ENCODE peak calls at places on chromosomes 1 and 21, in five cellular contexts. C is HEK293T; J is stimulated activated CD4-positive, alpha-beta T cell treated with anti-CD3 and anti-CD28 coated beads, TNF-alpha, amount 100 ng/mL, for 4 hours; I is NCI-H460; L is PC-9. V is an unnamed sample.

GRCh38 chr1:168947039-168947438 is 159.5 kb upstream of the ATP1B1 start:
- DNase-seq in C (no peak), J (no peak), I (no peak), L (no peak), V (no peak)

GRCh38 chr1:220370041-220370700 is 97.9 kb upstream of the RAB3GAP2 start:
- DNase-seq in C (peak), J (no peak), I (no peak), L (peak), V (peak)

GRCh38 chr1:206887701-206888100 is 9.5 kb upstream of the IL24 start:
- DNase-seq in C (no peak), J (no peak), I (no peak), L (no peak), V (no peak)

GRCh38 chr1:226401407-226402303 is 6.2 kb downstream of the PARP1 start:
- DNase-seq in C (no peak), J (no peak), I (no peak), L (no peak), V (no peak)

GRCh38 chr21:32494946-32495703 is 82.6 kb downstream of the EVA1C start:
- DNase-seq in C (no peak), J (no peak), I (no peak), L (peak), V (no peak)

GRCh38 chr1:234212764-234213406 is 160.4 kb upstream of the COA6 start:
- DNase-seq in C (peak), J (peak), I (peak), L (peak), V (no peak)

GRCh38 chr1:115647000-115647399 is 5.2 kb downstream of the VANGL1 start:
- DNase-seq in C (no peak), J (no peak), I (no peak), L (no peak), V (no peak)

GRCh38 chr1:63906053-63906704 is 132.4 kb downstream of the ROR1 start:
- DNase-seq in C (no peak), J (no peak), I (no peak), L (no peak), V (no peak)

GRCh38 chr1:61318319-61319125 is 236.2 kb downstream of the NFIA start:
- DNase-seq in C (peak), J (no peak), I (no peak), L (no peak), V (peak)

GRCh38 chr1:16076003-16076870 is 2.8 kb upstream of the FAM131C start:
- DNase-seq in C (no peak), J (no peak), I (peak), L (peak), V (no peak)

GRCh38 chr21:26842976-26843911 is 2.0 kb downstream of the ADAMTS1 start:
- DNase-seq in C (peak), J (no peak), I (peak), L (no peak), V (peak)

GRCh38 chr1:157137051-157137772 is 983 bp downstream of the ETV3 start:
- DNase-seq in C (peak), J (no peak), I (no peak), L (no peak), V (peak)

GRCh38 chr1:35945327-35945726 is 14.4 kb downstream of the AGO3 start:
- DNase-seq in C (no peak), J (no peak), I (no peak), L (no peak), V (no peak)

GRCh38 chr1:244869364-244869827 is 5.1 kb upstream of the HNRNPU start:
- DNase-seq in C (no peak), J (no peak), I (no peak), L (no peak), V (no peak)

GRCh38 chr1:228333739-228334115 is 72.9 kb downstream of the TRIM11 start:
- DNase-seq in C (no peak), J (no peak), I (no peak), L (no peak), V (no peak)

GRCh38 chr1:160376525-160377131 is 9.8 kb downstream of the NHLH1 start:
- DNase-seq in C (peak), J (no peak), I (peak), L (peak), V (peak)

GRCh38 chr1:119667176-119667575 is 19.1 kb upstream of the ZNF697 start:
- DNase-seq in C (no peak), J (no peak), I (no peak), L (no peak), V (no peak)